ENCODE peak calls at places on chromosomes 13 and 19, in ten cellular contexts. D, W, X, E, M, P, H, T, Q and J are unnamed samples. For H3K36me3, the result is how much of the 10 kb centered on the place peaks cover.

GRCh38 chr13:112688560-112689497 is 1.0 kb upstream of the ATP11A start:
- DNase-seq in D (no peak), W (no peak), X (peak), E (peak), M (no peak), P (no peak), H (peak), T (no peak), Q (no peak), J (no peak)

GRCh38 chr19:32935629-32936028 is 36.1 kb downstream of the CEP89 start:
- DNase-seq in D (no peak), W (no peak), X (no peak), E (no peak), M (no peak), P (no peak), H (no peak), T (no peak), Q (no peak), J (no peak)

GRCh38 chr13:20006206-20006605 is 47.7 kb downstream of the ZMYM2 start:
- DNase-seq in D (no peak), W (no peak), X (no peak), E (no peak), M (peak), P (no peak), H (no peak), T (no peak), Q (peak), J (no peak)

GRCh38 chr19:49200238-49200862 is 42.8 kb downstream of the TRPM4 start:
- DNase-seq in D (peak), W (no peak), X (no peak), E (no peak), M (no peak), P (no peak), H (peak), T (no peak), Q (no peak), J (no peak)

GRCh38 chr19:45125975-45126493 is 33.1 kb downstream of the PPP1R37 start:
- DNase-seq in D (peak), W (peak), X (peak), E (no peak), M (no peak), P (no peak), H (peak), T (peak), Q (peak), J (peak)

GRCh38 chr13:45332831-45333219 is 8.2 kb downstream of the TPT1 start:
- DNase-seq in D (no peak), W (no peak), X (no peak), E (no peak), M (no peak), P (no peak), H (no peak), T (no peak), Q (no peak), J (no peak)

GRCh38 chr13:53507741-53508140 is 479.1 kb downstream of the OLFM4 start:
- DNase-seq in D (no peak), W (no peak), X (no peak), E (no peak), M (no peak), P (no peak), H (no peak), T (no peak), Q (no peak), J (no peak)

GRCh38 chr19:3176715-3177501 is 1.7 kb upstream of the S1PR4 start:
- DNase-seq in D (peak), W (peak), X (no peak), E (no peak), M (peak), P (no peak), H (peak), T (no peak), Q (peak), J (no peak)

DNA sequence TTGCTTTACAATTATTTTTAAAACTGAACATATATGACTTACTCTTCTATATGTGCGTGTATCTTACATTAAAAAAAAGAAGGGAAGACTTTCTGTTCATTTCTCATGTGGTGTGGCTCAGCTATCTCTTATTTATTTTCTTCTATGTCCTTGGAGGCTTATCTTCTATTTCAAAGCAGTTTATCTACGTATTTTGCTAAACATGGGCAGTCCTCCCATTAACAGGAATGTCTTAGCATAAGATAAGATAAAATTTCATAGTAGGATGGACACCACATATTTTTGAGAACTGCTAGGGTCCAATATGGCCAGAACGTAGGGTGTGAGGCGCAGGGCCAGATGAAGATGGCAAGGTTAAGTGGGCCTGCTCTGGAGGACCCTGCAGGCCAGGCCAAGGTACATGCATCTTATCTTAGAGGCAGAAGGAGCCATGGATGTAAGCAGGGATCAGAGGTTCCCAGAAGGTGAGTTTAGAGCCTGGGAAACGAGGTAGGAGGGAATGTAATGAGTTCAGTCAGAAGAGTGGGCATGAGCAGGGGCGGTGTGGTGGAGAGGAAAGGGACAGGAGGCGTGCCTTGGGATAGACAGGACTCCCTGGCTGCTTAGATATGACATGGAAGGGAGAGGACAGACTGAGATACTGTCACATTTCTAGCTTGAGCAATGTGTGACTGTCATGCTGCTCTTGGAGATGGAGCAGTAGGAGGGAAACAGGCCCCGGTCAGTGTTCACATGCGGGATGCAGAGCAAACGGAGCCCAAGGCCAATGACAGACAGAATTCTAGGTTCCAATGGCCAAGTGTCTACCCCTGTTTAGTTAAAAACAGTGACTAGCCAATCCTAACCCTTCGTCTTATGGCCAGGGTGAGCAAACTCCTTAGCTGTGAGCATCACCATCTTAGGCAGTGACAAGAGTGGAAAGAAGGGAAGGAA is 68.6 kb upstream of the MEDAG start:
- DNase-seq in D (no peak), W (no peak), X (no peak), E (no peak), M (no peak), P (no peak), H (no peak), T (no peak), Q (no peak), J (no peak)
- H3K4me3 ChIP-seq in D (no peak), W (no peak), X (no peak), E (no peak), M (no peak), P (no peak), H (no peak), T (no peak), Q (no peak), J (no peak)

GRCh38 chr19:13037161-13037560 is 41.9 kb downstream of the NFIX start:
- DNase-seq in D (no peak), W (no peak), X (no peak), E (no peak), M (peak), P (no peak), H (no peak), T (no peak), Q (peak), J (no peak)
- H3K36me3 ChIP-seq in D (under half), W (under half), X (under half), E (under half), M (under half), P (under half), H (under half), T (under half), Q (under half), J (under half)

DNA sequence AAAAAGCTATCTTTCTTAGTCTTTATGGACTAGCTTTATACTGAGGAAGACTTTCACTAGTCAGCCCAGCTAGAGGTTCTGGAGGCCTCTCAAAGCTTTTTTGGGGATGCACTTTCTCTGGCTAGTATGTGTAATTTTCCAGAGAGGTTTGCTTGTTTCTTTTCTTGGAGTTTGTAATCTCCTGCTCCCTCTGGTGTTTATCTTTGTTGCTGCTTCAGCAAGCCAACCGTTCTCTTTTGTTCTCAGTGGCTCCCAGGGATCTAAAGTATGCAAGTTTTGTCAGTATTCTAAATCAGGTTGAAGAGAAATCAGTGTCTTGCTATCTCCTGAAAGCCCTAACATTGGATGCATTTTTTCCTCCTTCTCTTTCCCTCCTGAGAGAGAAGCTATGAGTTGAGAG is 121.1 kb upstream of the MYO16 start:
- DNase-seq in D (no peak), W (peak), X (peak), E (no peak), M (peak), P (no peak), H (no peak), T (no peak), Q (peak), J (no peak)
- TF ChIP-seq CTCF in D (no peak), W (peak), X (peak), E (no peak), M (peak), P (peak), H (peak), T (peak), Q (peak), J (peak)

DNA sequence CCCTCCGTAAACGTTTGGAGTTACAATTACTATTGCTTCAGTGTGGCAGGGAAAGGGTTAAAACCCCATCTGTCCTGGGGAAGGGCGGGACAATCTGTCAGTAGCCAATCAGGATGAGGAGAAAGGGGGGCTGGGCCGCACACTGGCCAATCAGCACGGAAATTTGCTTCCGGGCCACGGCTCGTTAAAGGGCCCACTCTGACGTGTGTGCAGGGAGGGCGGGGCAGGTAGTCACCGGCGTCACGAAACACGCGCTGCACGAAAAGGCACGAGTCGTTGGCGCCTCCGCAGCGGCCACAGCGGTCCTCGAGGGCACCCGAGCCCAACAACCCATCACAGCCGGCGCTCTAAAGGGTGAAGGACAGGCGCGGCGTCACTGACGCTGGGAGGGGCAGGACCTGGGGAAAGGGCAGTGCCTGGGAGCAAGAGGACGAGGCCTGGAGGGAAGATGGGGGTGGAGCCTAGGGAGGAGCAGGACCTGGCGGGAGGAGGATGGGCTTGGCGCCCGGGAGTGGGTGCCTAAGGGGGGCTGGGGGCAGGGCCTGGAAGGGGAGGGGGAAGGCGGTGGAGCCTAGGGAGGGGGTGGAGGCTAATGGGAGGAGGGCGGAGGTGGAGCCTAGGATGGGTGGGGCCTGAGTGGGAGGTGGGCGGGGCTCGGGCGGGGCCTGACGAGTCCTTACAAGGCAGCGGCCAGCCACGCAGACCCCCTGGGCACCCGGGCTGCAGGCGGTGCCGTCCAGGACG is 4.9 kb downstream of the ADAMTSL5 start:
- DNase-seq in D (peak), W (peak), X (peak), E (peak), M (peak), P (peak), H (peak), T (peak), Q (peak), J (peak)
- H3K4me3 ChIP-seq in D (peak), W (peak), X (peak), E (peak), M (peak), P (peak), H (peak), T (peak), Q (peak), J (peak)

GRCh38 chr13:28451482-28452217 is 43.3 kb downstream of the FLT1 start:
- DNase-seq in D (no peak), W (no peak), X (peak), E (no peak), M (no peak), P (no peak), H (no peak), T (no peak), Q (no peak), J (peak)

GRCh38 chr13:28449826-28450773 is 44.8 kb downstream of the FLT1 start:
- DNase-seq in D (no peak), W (no peak), X (no peak), E (no peak), M (no peak), P (no peak), H (no peak), T (no peak), Q (no peak), J (no peak)

GRCh38 chr13:28447206-28447605 is 47.7 kb downstream of the FLT1 start:
- DNase-seq in D (no peak), W (no peak), X (no peak), E (no peak), M (no peak), P (no peak), H (no peak), T (no peak), Q (no peak), J (no peak)

GRCh38 chr13:28447989-28448388 is 46.9 kb downstream of the FLT1 start:
- DNase-seq in D (no peak), W (no peak), X (no peak), E (no peak), M (no peak), P (no peak), H (no peak), T (no peak), Q (no peak), J (no peak)

GRCh38 chr13:28448959-28449358 is 46.0 kb downstream of the FLT1 start:
- DNase-seq in D (no peak), W (no peak), X (no peak), E (no peak), M (no peak), P (no peak), H (no peak), T (no peak), Q (no peak), J (no peak)
- H3K36me3 ChIP-seq in D (under half), W (under half), X (under half), E (under half), M (under half), P (under half), H (under half), T (under half), Q (under half), J (under half)

GRCh38 chr19:36379510-36379819 is 464 bp upstream of the ZFP14 start:
- DNase-seq in D (no peak), W (no peak), X (no peak), E (no peak), M (no peak), P (no peak), H (no peak), T (no peak), Q (no peak), J (no peak)

GRCh38 chr19:36377541-36378178 is 1.3 kb downstream of the ZFP14 start:
- DNase-seq in D (peak), W (no peak), X (no peak), E (no peak), M (no peak), P (no peak), H (no peak), T (no peak), Q (no peak), J (no peak)

GRCh38 chr19:36373638-36374156 is 5.3 kb downstream of the ZFP14 start:
- DNase-seq in D (no peak), W (no peak), X (no peak), E (no peak), M (no peak), P (no peak), H (no peak), T (no peak), Q (no peak), J (no peak)

DNA sequence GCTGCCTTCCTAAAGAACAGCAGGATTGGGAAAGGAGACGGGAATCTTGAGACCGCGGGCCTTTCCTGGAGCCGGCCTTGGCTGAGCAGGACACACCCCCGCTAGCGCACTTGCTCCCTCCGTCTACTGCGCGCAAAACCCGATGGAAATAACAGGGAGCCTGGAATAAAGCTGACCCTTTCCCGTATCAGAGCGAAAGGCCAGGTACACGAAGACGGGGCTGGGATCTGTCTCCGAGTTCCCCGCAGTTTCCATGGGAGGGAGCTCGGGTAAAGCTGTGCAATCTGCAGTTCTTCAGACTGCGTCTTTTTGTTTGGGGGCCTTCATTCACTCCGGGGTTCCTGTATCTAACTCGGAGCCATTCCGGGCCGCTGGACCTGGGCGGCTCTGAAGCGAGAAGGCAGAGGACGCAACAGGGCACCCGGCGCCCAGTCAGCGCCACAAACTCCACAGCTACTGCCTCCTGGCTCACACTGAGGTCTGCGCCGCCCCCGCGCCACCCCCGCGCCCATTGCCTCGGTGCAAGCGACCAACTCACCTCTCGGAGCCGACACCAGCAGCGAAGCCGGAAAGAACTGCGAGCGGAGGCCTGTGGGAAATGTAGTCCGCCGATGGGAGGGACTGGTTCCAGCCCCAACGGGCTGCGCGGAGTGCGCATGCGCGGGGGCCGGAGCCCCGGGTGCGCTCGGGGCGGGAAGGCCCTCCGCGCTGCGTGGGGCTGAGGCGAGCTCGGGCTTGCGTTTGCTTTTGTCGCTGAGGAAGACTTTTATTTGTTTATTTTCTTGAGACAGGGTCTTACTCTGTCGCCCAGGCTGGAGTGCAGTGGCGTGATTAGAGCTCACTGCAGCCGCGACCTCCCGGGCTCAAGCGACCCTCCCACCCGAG is at the start of gene ZFP14:
- DNase-seq in D (peak), W (peak), X (peak), E (peak), M (peak), P (peak), H (peak), T (peak), Q (peak), J (peak)
- TF ChIP-seq CTCF in D (no peak), W (no peak), X (no peak), E (no peak), M (peak), P (peak), H (no peak), T (peak), Q (peak), J (peak)

GRCh38 chr19:36973844-36974195 is 57.7 kb downstream of the ZNF568 start:
- DNase-seq in D (no peak), W (no peak), X (no peak), E (no peak), M (no peak), P (no peak), H (no peak), T (no peak), Q (no peak), J (no peak)

GRCh38 chr19:36972594-36972993 is 56.5 kb downstream of the ZNF568 start:
- DNase-seq in D (peak), W (no peak), X (no peak), E (no peak), M (no peak), P (no peak), H (no peak), T (peak), Q (no peak), J (no peak)

GRCh38 chr19:36973021-36973843 is 57.1 kb downstream of the ZNF568 start:
- DNase-seq in D (peak), W (no peak), X (no peak), E (peak), M (peak), P (peak), H (peak), T (peak), Q (peak), J (peak)
- H3K4me3 ChIP-seq in D (peak), W (no peak), X (no peak), E (peak), M (peak), P (peak), H (peak), T (peak), Q (peak), J (peak)